ENCODE peak calls at places on chromosome 17, in seven cellular contexts. A is RWPE1, J is mucosa of descending colon, Y is glutamatergic neuron, K is lower lobe of right lung, S is endodermal cell, I is colonic mucosa. B is an unnamed sample.
A peak's percentile ranks its signal among the peaks of the same experiment; 100 is the strongest.

GRCh38 chr17:68458260-68459029 is 1.1 kb upstream of the WIPI1 start:
- DNase-seq in A (no peak), J (no peak), Y (no peak), K (no peak), S (no peak), I (no peak), B (no peak)

GRCh38 chr17:40648326-40648968 is 829 bp upstream of the SMARCE1 start:
- DNase-seq in A (no peak), J (no peak), Y (peak; percentile 63), K (no peak), S (peak; percentile 91), I (no peak), B (peak; percentile 25)

GRCh38 chr17:40561871-40562611 is 3.2 kb downstream of the CCR7 start:
- DNase-seq in A (no peak), J (no peak), Y (no peak), K (no peak), S (peak; percentile 68), I (no peak), B (no peak)

GRCh38 chr17:31068291-31068690 is 26.5 kb upstream of the NF1 start:
- DNase-seq in A (no peak), J (no peak), Y (peak; percentile 30), K (no peak), S (peak; percentile 93), I (peak; percentile 64), B (no peak)

GRCh38 chr17:353213-353837 is 718 bp upstream of the RPH3AL start:
- DNase-seq in A (no peak), J (no peak), Y (no peak), K (no peak), S (no peak), I (no peak), B (no peak)

GRCh38 chr17:69607162-69607834 is 192.8 kb downstream of the MAP2K6 start:
- DNase-seq in A (peak; percentile 61), J (peak; percentile 58), Y (peak; percentile 71), K (peak; percentile 73), S (peak; percentile 89), I (peak; percentile 75), B (no peak)

GRCh38 chr17:63082952-63083351 is 116.9 kb downstream of the TANC2 start:
- DNase-seq in A (no peak), J (no peak), Y (no peak), K (no peak), S (no peak), I (no peak), B (no peak)

GRCh38 chr17:30117548-30118155 is 1.0 kb downstream of the NSRP1 start:
- DNase-seq in A (no peak), J (no peak), Y (no peak), K (no peak), S (no peak), I (no peak), B (no peak)

GRCh38 chr17:19448341-19449268 is 37.6 kb downstream of the RNF112 start:
- DNase-seq in A (peak; percentile 53), J (no peak), Y (no peak), K (no peak), S (peak; percentile 37), I (no peak), B (no peak)

GRCh38 chr17:72387487-72387886 is 266.7 kb downstream of the SOX9 start:
- DNase-seq in A (peak; percentile 87), J (no peak), Y (no peak), K (no peak), S (no peak), I (no peak), B (no peak)

GRCh38 chr17:49450735-49451134 is 36.1 kb upstream of the PHB1 start:
- DNase-seq in A (peak; percentile 33), J (no peak), Y (no peak), K (no peak), S (no peak), I (no peak), B (no peak)

GRCh38 chr17:30379303-30380105 is 777 bp downstream of the CPD start:
- DNase-seq in A (no peak), J (peak; percentile 74), Y (peak; percentile 40), K (peak; percentile 65), S (peak; percentile 77), I (peak; percentile 34), B (no peak)

GRCh38 chr17:42571435-42572225 is 4.7 kb downstream of the MLX start:
- DNase-seq in A (no peak), J (no peak), Y (no peak), K (no peak), S (no peak), I (no peak), B (no peak)

GRCh38 chr17:32142857-32143524 is 689 bp downstream of the RHOT1 start:
- DNase-seq in A (peak; percentile 76), J (peak; percentile 68), Y (peak; percentile 53), K (peak; percentile 90), S (peak; percentile 96), I (peak; percentile 77), B (no peak)

GRCh38 chr17:9802294-9802693 is 10.9 kb upstream of the DHRS7C start:
- DNase-seq in A (peak; percentile 61), J (no peak), Y (no peak), K (no peak), S (no peak), I (no peak), B (no peak)

GRCh38 chr17:68385490-68386215 is 71.6 kb downstream of the WIPI1 start:
- DNase-seq in A (no peak), J (no peak), Y (no peak), K (no peak), S (peak; percentile 31), I (no peak), B (no peak)

GRCh38 chr17:13725286-13725990 is 123.7 kb upstream of the HS3ST3A1 start:
- DNase-seq in A (peak; percentile 7), J (no peak), Y (no peak), K (no peak), S (no peak), I (no peak), B (no peak)

GRCh38 chr17:34979650-34980352 is 511 bp upstream of the LIG3 start:
- DNase-seq in A (no peak), J (no peak), Y (no peak), K (no peak), S (no peak), I (no peak), B (no peak)

GRCh38 chr17:18219016-18219415 is 6.4 kb upstream of the LLGL1 start:
- DNase-seq in A (no peak), J (no peak), Y (no peak), K (no peak), S (no peak), I (no peak), B (no peak)

GRCh38 chr17:31696703-31697325 is 162.2 kb downstream of the COPRS start:
- DNase-seq in A (no peak), J (no peak), Y (no peak), K (no peak), S (no peak), I (no peak), B (no peak)

GRCh38 chr17:17236295-17237025 is 508 bp downstream of the FLCN start:
- DNase-seq in A (peak; percentile 41), J (no peak), Y (peak; percentile 47), K (no peak), S (no peak), I (peak; percentile 46), B (no peak)

GRCh38 chr17:50263293-50264262 is 10.7 kb upstream of the TMEM92 start:
- DNase-seq in A (no peak), J (no peak), Y (peak; percentile 6), K (no peak), S (peak; percentile 58), I (no peak), B (peak; percentile 12)

GRCh38 chr17:61230972-61231820 is 168.4 kb upstream of the TBX2 start:
- DNase-seq in A (no peak), J (no peak), Y (no peak), K (no peak), S (no peak), I (no peak), B (no peak)

GRCh38 chr17:44965491-44966234 is 2.4 kb downstream of the C1QL1 start:
- DNase-seq in A (no peak), J (no peak), Y (no peak), K (no peak), S (no peak), I (no peak), B (no peak)
- TF ChIP-seq CTCF in A (no peak), J (no peak), Y (no peak), K (no peak), S (peak; percentile 22), I (no peak), B (no peak)

DNA sequence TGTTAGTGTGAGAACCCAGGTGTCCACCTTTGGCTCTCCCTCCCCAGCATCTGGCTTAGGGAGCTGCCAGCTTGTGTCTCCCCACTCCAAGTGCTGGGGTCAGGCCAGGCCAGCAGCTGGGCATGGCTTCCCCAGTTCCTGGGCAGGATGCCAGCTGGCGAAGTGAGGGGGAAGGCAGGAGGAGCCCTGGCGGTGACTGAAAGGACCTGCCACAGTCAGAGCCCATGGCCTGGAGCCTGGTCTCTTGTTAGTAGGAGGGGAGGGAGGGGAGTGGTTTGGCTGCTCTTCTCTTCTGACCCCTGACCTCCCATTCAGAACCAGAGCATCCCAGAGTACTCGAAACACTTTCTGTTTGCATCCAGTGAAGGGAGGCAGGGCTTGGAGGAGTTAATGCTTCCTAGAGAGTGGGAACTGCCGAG is 586 bp downstream of the CHD3 start:
- DNase-seq in A (peak; percentile 82), J (peak; percentile 97), Y (peak; percentile 69), K (peak; percentile 97), S (peak; percentile 83), I (peak; percentile 98), B (no peak)
- TF ChIP-seq CTCF in A (peak; percentile 30), J (peak; percentile 30), Y (no peak), K (peak; percentile 53), S (peak; percentile 46), I (peak; percentile 49), B (no peak)

DNA sequence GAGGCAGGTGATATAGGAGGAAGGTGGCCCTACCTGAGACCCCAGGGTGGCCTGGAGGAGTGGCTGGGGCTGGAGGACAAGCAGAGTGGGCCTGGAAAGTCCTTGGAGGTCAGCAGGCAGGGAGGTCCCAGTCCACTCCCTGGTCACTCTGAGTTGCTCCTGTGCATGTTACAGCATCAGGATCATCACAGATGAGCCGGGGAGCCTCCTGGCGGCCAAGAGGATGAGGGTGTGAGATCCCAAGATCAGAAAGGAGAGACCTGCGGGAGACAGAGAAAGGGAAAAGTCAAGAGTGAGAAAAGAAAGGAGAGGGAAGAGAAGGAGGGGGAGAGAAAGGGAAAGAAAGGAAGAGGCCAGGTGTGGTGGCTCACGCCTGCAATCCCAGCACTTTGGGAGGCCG is 71.7 kb downstream of the MRM1 start:
- DNase-seq in A (no peak), J (no peak), Y (no peak), K (no peak), S (no peak), I (no peak), B (no peak)
- TF ChIP-seq CTCF in A (no peak), J (no peak), Y (no peak), K (no peak), S (no peak), I (no peak), B (no peak)

GRCh38 chr17:65185060-65185459 is 47.9 kb downstream of the RGS9 start:
- DNase-seq in A (no peak), J (no peak), Y (no peak), K (no peak), S (no peak), I (no peak), B (no peak)

GRCh38 chr17:65182233-65182632 is 45.1 kb downstream of the RGS9 start:
- DNase-seq in A (no peak), J (no peak), Y (no peak), K (no peak), S (peak; percentile 49), I (no peak), B (no peak)

GRCh38 chr17:65183736-65184135 is 46.6 kb downstream of the RGS9 start:
- DNase-seq in A (peak; percentile 5), J (no peak), Y (no peak), K (no peak), S (peak; percentile 94), I (no peak), B (no peak)

GRCh38 chr17:65184235-65184959 is 47.2 kb downstream of the RGS9 start:
- DNase-seq in A (no peak), J (no peak), Y (no peak), K (no peak), S (peak; percentile 52), I (no peak), B (no peak)

GRCh38 chr17:65185686-65186382 is 48.7 kb downstream of the RGS9 start:
- DNase-seq in A (no peak), J (no peak), Y (no peak), K (no peak), S (peak; percentile 78), I (no peak), B (no peak)
- TF ChIP-seq CTCF in A (no peak), J (no peak), Y (peak; percentile 42), K (no peak), S (peak; percentile 65), I (no peak), B (no peak)